ENCODE peak calls at places on chromosomes 11 and 22, in five cellular contexts. S, R, Z, T and D are unnamed samples.

GRCh38 chr11:69153661-69154060 is 2.1 kb upstream of the SMIM38 start:
- DNase-seq in S (no peak), Z (no peak), T (peak; percentile 55), R (no peak), D (no peak)

GRCh38 chr11:83611616-83612015 is 325.4 kb upstream of the CCDC90B start:
- DNase-seq in R (no peak), S (no peak), T (no peak), Z (no peak), D (no peak)

GRCh38 chr11:10456519-10456918 is 1.5 kb downstream of the AMPD3 start:
- DNase-seq in R (no peak), T (no peak), S (no peak), Z (no peak), D (no peak)

GRCh38 chr22:42978453-42979103 is 36.4 kb downstream of the PACSIN2 start:
- DNase-seq in T (peak; percentile 81), Z (no peak), R (no peak), S (no peak), D (no peak)

GRCh38 chr11:45964911-45965389 is 42.5 kb downstream of the LARGE2 start:
- DNase-seq in R (peak; percentile 40), Z (peak; percentile 56), S (peak; percentile 61), T (peak; percentile 63), D (peak; percentile 24)

GRCh38 chr11:71305451-71306125 is 53.2 kb upstream of the SHANK2 start:
- DNase-seq in S (no peak), R (no peak), T (no peak), Z (peak; percentile 22), D (no peak)

GRCh38 chr11:83151274-83151977 is 5.5 kb upstream of the PCF11 start:
- DNase-seq in Z (no peak), R (no peak), T (no peak), S (no peak), D (no peak)

GRCh38 chr11:28760676-28761390 is 652.6 kb downstream of the METTL15 start:
- DNase-seq in Z (no peak), T (peak; percentile 87), R (no peak), S (no peak), D (no peak)

GRCh38 chr11:75639752-75640151 is 29.1 kb downstream of the MAP6 start:
- DNase-seq in T (peak; percentile 70), S (peak; percentile 40), Z (peak; percentile 66), R (no peak), D (peak; percentile 21)

DNA sequence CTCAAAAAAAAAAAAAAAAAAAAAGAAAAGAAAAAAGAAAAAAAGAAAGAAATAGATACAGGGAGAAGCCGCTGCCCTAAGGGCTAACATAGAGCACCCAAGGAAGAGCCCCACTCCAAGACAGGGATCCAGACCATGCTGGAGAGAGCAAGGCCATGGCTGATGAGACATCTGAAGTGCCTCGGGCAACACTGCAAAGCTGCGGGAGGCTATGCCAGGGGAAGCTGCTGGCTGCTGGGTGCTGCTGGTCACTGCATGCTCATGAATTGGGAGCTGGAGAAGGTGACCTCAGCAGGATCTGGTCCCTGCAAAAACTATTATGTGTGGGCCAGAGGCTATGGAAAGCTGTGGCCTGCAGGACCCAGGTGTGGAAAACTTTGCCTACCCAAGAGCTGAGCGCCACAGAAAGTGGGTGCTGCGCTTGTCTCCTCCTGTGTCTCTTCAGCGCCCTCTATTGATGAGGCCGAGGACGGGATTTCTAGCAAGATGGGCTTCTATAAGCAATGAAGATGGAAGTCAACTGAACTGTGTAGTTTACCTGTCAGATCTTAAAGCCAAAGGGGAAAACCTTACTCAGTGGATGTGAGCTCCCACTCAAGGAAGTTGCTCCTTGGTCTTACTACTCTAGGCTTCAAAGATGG is 17.3 kb upstream of the SLC29A2 start:
- DNase-seq in Z (peak; percentile 90), T (peak; percentile 56), R (no peak), S (peak; percentile 68), D (no peak)
- TF ChIP-seq CTCF in Z (peak; percentile 72), T (peak; percentile 87), R (peak; percentile 88), S (peak; percentile 72), D (no peak)

GRCh38 chr11:60607483-60607882 is 91.9 kb upstream of the MS4A8 start:
- DNase-seq in Z (no peak), T (no peak), R (no peak), S (no peak), D (no peak)
- TF ChIP-seq CTCF in Z (no peak), T (no peak), R (no peak), S (peak; percentile 31), D (no peak)

GRCh38 chr22:44329179-44329796 is 16.5 kb upstream of the SHISAL1 start:
- DNase-seq in S (no peak), T (no peak), Z (no peak), R (no peak), D (no peak)
- TF ChIP-seq CTCF in S (no peak), T (no peak), Z (no peak), R (no peak), D (no peak)

GRCh38 chr11:11876458-11876857 is 34.7 kb downstream of the USP47 start:
- DNase-seq in Z (no peak), R (no peak), S (no peak), T (no peak), D (no peak)
- TF ChIP-seq CTCF in Z (no peak), R (peak; percentile 32), S (no peak), T (no peak), D (no peak)

GRCh38 chr11:130390071-130390758 is 38.2 kb downstream of the ADAMTS8 start:
- DNase-seq in T (peak; percentile 80), S (no peak), Z (peak; percentile 40), R (no peak), D (no peak)
- TF ChIP-seq CTCF in T (peak; percentile 65), S (no peak), Z (no peak), R (peak; percentile 71), D (no peak)

DNA sequence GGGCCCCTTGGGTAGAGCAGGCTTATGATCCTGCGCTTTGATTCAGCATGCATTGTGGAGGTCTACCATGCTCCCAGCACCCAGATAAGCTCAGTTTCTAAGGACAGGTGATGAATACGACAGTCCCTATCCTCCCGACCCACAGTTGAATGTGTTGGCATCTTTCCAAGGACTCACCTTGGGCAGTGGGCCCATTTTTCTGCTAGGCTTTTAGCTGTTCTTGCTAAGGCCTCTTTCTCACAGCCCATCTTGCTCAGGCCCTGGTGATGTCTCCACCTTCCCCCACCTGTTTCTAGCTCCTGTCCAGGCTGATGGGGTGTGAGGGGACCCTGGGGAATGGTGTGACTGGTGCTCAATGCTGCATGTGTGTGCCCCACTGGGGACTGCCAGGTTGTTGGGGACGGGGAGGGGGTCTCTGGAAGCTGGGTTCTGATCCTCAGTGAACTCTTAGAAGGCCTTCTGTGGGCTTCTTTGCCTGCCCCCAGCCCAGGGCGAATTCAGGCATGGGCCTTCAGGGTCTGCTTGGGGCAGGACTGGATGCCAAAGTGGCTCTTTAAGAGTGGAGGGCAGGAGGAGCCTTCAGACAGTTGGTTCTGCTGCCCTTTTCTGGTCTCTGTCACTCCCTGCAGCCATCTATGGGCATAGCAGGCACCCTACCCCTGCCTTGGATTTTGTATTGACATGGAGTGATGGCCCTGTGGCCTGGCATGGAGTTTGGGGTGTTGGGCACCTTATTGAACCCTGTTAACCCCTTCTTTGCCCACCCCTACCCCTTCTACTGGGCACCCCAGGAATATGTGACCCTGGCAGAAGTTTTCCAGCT is 33.1 kb downstream of the PHLDB1 start:
- DNase-seq in S (no peak), T (no peak), R (no peak), Z (no peak), D (no peak)
- TF ChIP-seq CTCF in S (no peak), T (no peak), R (peak; percentile 16), Z (no peak), D (no peak)